ENCODE peak calls at places on chromosomes 13 and 19, in seven cellular contexts. One of them, this sample, is unnamed.

GRCh38 chr19:10872551-10873107 is 1.3 kb downstream of the CARM1 start:
- DNase-seq in HL-60: no peak
- DNase-seq in stimulated activated CD4-positive, alpha-beta T cell treated with anti-CD3 and anti-CD28 coated beads, Interleukin-1b, Interleukin-23, amount 100 ng/mL, for 24 hours: no peak
- DNase-seq in left colon: no peak
- DNase-seq in colonic mucosa: no peak
- DNase-seq in upper lobe of right lung: no peak
- DNase-seq in A172: no peak
- DNase-seq in this sample: no peak

GRCh38 chr13:113656015-113656588 is 1.9 kb downstream of the ATP4B start:
- DNase-seq in HL-60: no peak
- DNase-seq in stimulated activated CD4-positive, alpha-beta T cell treated with anti-CD3 and anti-CD28 coated beads, Interleukin-1b, Interleukin-23, amount 100 ng/mL, for 24 hours: no peak
- DNase-seq in left colon: peak; percentile 7
- DNase-seq in colonic mucosa: no peak
- DNase-seq in upper lobe of right lung: peak; percentile 54
- DNase-seq in A172: no peak
- DNase-seq in this sample: no peak

GRCh38 chr19:46341937-46342336 is 5.0 kb upstream of the PPP5C start:
- DNase-seq in HL-60: no peak
- DNase-seq in stimulated activated CD4-positive, alpha-beta T cell treated with anti-CD3 and anti-CD28 coated beads, Interleukin-1b, Interleukin-23, amount 100 ng/mL, for 24 hours: no peak
- DNase-seq in left colon: no peak
- DNase-seq in colonic mucosa: no peak
- DNase-seq in upper lobe of right lung: no peak
- DNase-seq in A172: no peak
- DNase-seq in this sample: no peak

GRCh38 chr13:110444226-110444653 is 117.3 kb downstream of the RAB20 start:
- DNase-seq in HL-60: no peak
- DNase-seq in stimulated activated CD4-positive, alpha-beta T cell treated with anti-CD3 and anti-CD28 coated beads, Interleukin-1b, Interleukin-23, amount 100 ng/mL, for 24 hours: no peak
- DNase-seq in left colon: no peak
- DNase-seq in colonic mucosa: no peak
- DNase-seq in upper lobe of right lung: no peak
- DNase-seq in A172: no peak
- DNase-seq in this sample: no peak

GRCh38 chr13:78465250-78465649 is 138.1 kb downstream of the POU4F1 start:
- DNase-seq in HL-60: no peak
- DNase-seq in stimulated activated CD4-positive, alpha-beta T cell treated with anti-CD3 and anti-CD28 coated beads, Interleukin-1b, Interleukin-23, amount 100 ng/mL, for 24 hours: no peak
- DNase-seq in left colon: no peak
- DNase-seq in colonic mucosa: no peak
- DNase-seq in upper lobe of right lung: no peak
- DNase-seq in A172: no peak
- DNase-seq in this sample: no peak

GRCh38 chr13:31896427-31896826 is 135.1 kb upstream of the FRY start:
- DNase-seq in HL-60: no peak
- DNase-seq in stimulated activated CD4-positive, alpha-beta T cell treated with anti-CD3 and anti-CD28 coated beads, Interleukin-1b, Interleukin-23, amount 100 ng/mL, for 24 hours: no peak
- DNase-seq in left colon: no peak
- DNase-seq in colonic mucosa: no peak
- DNase-seq in upper lobe of right lung: no peak
- DNase-seq in A172: peak; percentile 58
- DNase-seq in this sample: no peak

GRCh38 chr13:109762791-109763190 is 23.6 kb downstream of the IRS2 start:
- DNase-seq in HL-60: no peak
- DNase-seq in stimulated activated CD4-positive, alpha-beta T cell treated with anti-CD3 and anti-CD28 coated beads, Interleukin-1b, Interleukin-23, amount 100 ng/mL, for 24 hours: no peak
- DNase-seq in left colon: no peak
- DNase-seq in colonic mucosa: no peak
- DNase-seq in upper lobe of right lung: no peak
- DNase-seq in A172: no peak
- DNase-seq in this sample: no peak

GRCh38 chr13:43981091-43981490 is 101.4 kb downstream of the LACC1 start:
- DNase-seq in HL-60: no peak
- DNase-seq in stimulated activated CD4-positive, alpha-beta T cell treated with anti-CD3 and anti-CD28 coated beads, Interleukin-1b, Interleukin-23, amount 100 ng/mL, for 24 hours: no peak
- DNase-seq in left colon: no peak
- DNase-seq in colonic mucosa: no peak
- DNase-seq in upper lobe of right lung: no peak
- DNase-seq in A172: no peak
- DNase-seq in this sample: no peak

GRCh38 chr13:95124959-95125358 is 176.3 kb downstream of the ABCC4 start:
- DNase-seq in HL-60: no peak
- DNase-seq in stimulated activated CD4-positive, alpha-beta T cell treated with anti-CD3 and anti-CD28 coated beads, Interleukin-1b, Interleukin-23, amount 100 ng/mL, for 24 hours: no peak
- DNase-seq in left colon: no peak
- DNase-seq in colonic mucosa: no peak
- DNase-seq in upper lobe of right lung: no peak
- DNase-seq in A172: no peak
- DNase-seq in this sample: no peak

GRCh38 chr19:2631213-2631821 is 71.2 kb downstream of the GNG7 start:
- DNase-seq in HL-60: peak; percentile 63
- DNase-seq in stimulated activated CD4-positive, alpha-beta T cell treated with anti-CD3 and anti-CD28 coated beads, Interleukin-1b, Interleukin-23, amount 100 ng/mL, for 24 hours: no peak
- DNase-seq in left colon: peak; percentile 5
- DNase-seq in colonic mucosa: no peak
- DNase-seq in upper lobe of right lung: no peak
- DNase-seq in A172: peak; percentile 37
- DNase-seq in this sample: no peak

GRCh38 chr19:31499826-31500539 is 150.7 kb upstream of the TSHZ3 start:
- DNase-seq in HL-60: no peak
- DNase-seq in stimulated activated CD4-positive, alpha-beta T cell treated with anti-CD3 and anti-CD28 coated beads, Interleukin-1b, Interleukin-23, amount 100 ng/mL, for 24 hours: no peak
- DNase-seq in left colon: no peak
- DNase-seq in colonic mucosa: no peak
- DNase-seq in upper lobe of right lung: no peak
- DNase-seq in A172: no peak
- DNase-seq in this sample: no peak

GRCh38 chr13:98677398-98677797 is 75.1 kb downstream of the SLC15A1 start:
- DNase-seq in HL-60: no peak
- DNase-seq in stimulated activated CD4-positive, alpha-beta T cell treated with anti-CD3 and anti-CD28 coated beads, Interleukin-1b, Interleukin-23, amount 100 ng/mL, for 24 hours: no peak
- DNase-seq in left colon: no peak
- DNase-seq in colonic mucosa: no peak
- DNase-seq in upper lobe of right lung: no peak
- DNase-seq in A172: no peak
- DNase-seq in this sample: no peak

GRCh38 chr13:113973218-113974164 is at the start of gene C13orf46:
- DNase-seq in HL-60: no peak
- DNase-seq in stimulated activated CD4-positive, alpha-beta T cell treated with anti-CD3 and anti-CD28 coated beads, Interleukin-1b, Interleukin-23, amount 100 ng/mL, for 24 hours: no peak
- DNase-seq in left colon: no peak
- DNase-seq in colonic mucosa: no peak
- DNase-seq in upper lobe of right lung: peak; percentile 59
- DNase-seq in A172: no peak
- DNase-seq in this sample: no peak

GRCh38 chr13:31814523-31814922 is 75.2 kb downstream of the RXFP2 start:
- DNase-seq in HL-60: peak; percentile 60
- DNase-seq in stimulated activated CD4-positive, alpha-beta T cell treated with anti-CD3 and anti-CD28 coated beads, Interleukin-1b, Interleukin-23, amount 100 ng/mL, for 24 hours: no peak
- DNase-seq in left colon: no peak
- DNase-seq in colonic mucosa: no peak
- DNase-seq in upper lobe of right lung: no peak
- DNase-seq in A172: no peak
- DNase-seq in this sample: no peak

GRCh38 chr19:31070126-31070525 is 279.1 kb downstream of the TSHZ3 start:
- DNase-seq in HL-60: no peak
- DNase-seq in stimulated activated CD4-positive, alpha-beta T cell treated with anti-CD3 and anti-CD28 coated beads, Interleukin-1b, Interleukin-23, amount 100 ng/mL, for 24 hours: no peak
- DNase-seq in left colon: no peak
- DNase-seq in colonic mucosa: no peak
- DNase-seq in upper lobe of right lung: no peak
- DNase-seq in A172: no peak
- DNase-seq in this sample: no peak

GRCh38 chr13:102913924-102914628 is 68.2 kb downstream of the ERCC5 start:
- DNase-seq in HL-60: no peak
- DNase-seq in stimulated activated CD4-positive, alpha-beta T cell treated with anti-CD3 and anti-CD28 coated beads, Interleukin-1b, Interleukin-23, amount 100 ng/mL, for 24 hours: no peak
- DNase-seq in left colon: no peak
- DNase-seq in colonic mucosa: no peak
- DNase-seq in upper lobe of right lung: no peak
- DNase-seq in A172: peak; percentile 41
- DNase-seq in this sample: no peak

GRCh38 chr13:86185636-86186035 is 386.4 kb upstream of the SLITRK6 start:
- DNase-seq in HL-60: no peak
- DNase-seq in stimulated activated CD4-positive, alpha-beta T cell treated with anti-CD3 and anti-CD28 coated beads, Interleukin-1b, Interleukin-23, amount 100 ng/mL, for 24 hours: no peak
- DNase-seq in left colon: no peak
- DNase-seq in colonic mucosa: no peak
- DNase-seq in upper lobe of right lung: no peak
- DNase-seq in A172: no peak
- DNase-seq in this sample: no peak

GRCh38 chr13:110556224-110556606 is 5.3 kb downstream of the RAB20 start:
- DNase-seq in HL-60: no peak
- DNase-seq in stimulated activated CD4-positive, alpha-beta T cell treated with anti-CD3 and anti-CD28 coated beads, Interleukin-1b, Interleukin-23, amount 100 ng/mL, for 24 hours: no peak
- DNase-seq in left colon: no peak
- DNase-seq in colonic mucosa: no peak
- DNase-seq in upper lobe of right lung: no peak
- DNase-seq in A172: no peak
- DNase-seq in this sample: no peak

GRCh38 chr19:2043269-2043641 is 7.8 kb downstream of the MKNK2 start:
- DNase-seq in HL-60: no peak
- DNase-seq in stimulated activated CD4-positive, alpha-beta T cell treated with anti-CD3 and anti-CD28 coated beads, Interleukin-1b, Interleukin-23, amount 100 ng/mL, for 24 hours: no peak
- DNase-seq in left colon: peak; percentile 20
- DNase-seq in colonic mucosa: no peak
- DNase-seq in upper lobe of right lung: peak; percentile 66
- DNase-seq in A172: no peak
- DNase-seq in this sample: no peak

GRCh38 chr13:101415358-101416174 is 742 bp downstream of the NALCN start:
- DNase-seq in HL-60: no peak
- DNase-seq in stimulated activated CD4-positive, alpha-beta T cell treated with anti-CD3 and anti-CD28 coated beads, Interleukin-1b, Interleukin-23, amount 100 ng/mL, for 24 hours: no peak
- DNase-seq in left colon: no peak
- DNase-seq in colonic mucosa: no peak
- DNase-seq in upper lobe of right lung: no peak
- DNase-seq in A172: no peak
- DNase-seq in this sample: no peak

GRCh38 chr13:110711778-110712070 is 1.8 kb upstream of the ING1 start:
- DNase-seq in HL-60: no peak
- DNase-seq in stimulated activated CD4-positive, alpha-beta T cell treated with anti-CD3 and anti-CD28 coated beads, Interleukin-1b, Interleukin-23, amount 100 ng/mL, for 24 hours: no peak
- DNase-seq in left colon: peak; percentile 31
- DNase-seq in colonic mucosa: peak; percentile 44
- DNase-seq in upper lobe of right lung: no peak
- DNase-seq in A172: peak; percentile 23
- DNase-seq in this sample: no peak

GRCh38 chr19:11005521-11005920 is 44.7 kb downstream of the SMARCA4 start:
- DNase-seq in HL-60: peak; percentile 17
- DNase-seq in stimulated activated CD4-positive, alpha-beta T cell treated with anti-CD3 and anti-CD28 coated beads, Interleukin-1b, Interleukin-23, amount 100 ng/mL, for 24 hours: no peak
- DNase-seq in left colon: no peak
- DNase-seq in colonic mucosa: no peak
- DNase-seq in upper lobe of right lung: no peak
- DNase-seq in A172: no peak
- DNase-seq in this sample: no peak

GRCh38 chr13:19596960-19597361 is 35.6 kb upstream of the TPTE2 start:
- DNase-seq in HL-60: no peak
- DNase-seq in stimulated activated CD4-positive, alpha-beta T cell treated with anti-CD3 and anti-CD28 coated beads, Interleukin-1b, Interleukin-23, amount 100 ng/mL, for 24 hours: no peak
- DNase-seq in left colon: no peak
- DNase-seq in colonic mucosa: no peak
- DNase-seq in upper lobe of right lung: no peak
- DNase-seq in A172: peak; percentile 57
- DNase-seq in this sample: no peak

GRCh38 chr13:40432018-40432978 is 234.1 kb downstream of the FOXO1 start:
- DNase-seq in HL-60: no peak
- DNase-seq in stimulated activated CD4-positive, alpha-beta T cell treated with anti-CD3 and anti-CD28 coated beads, Interleukin-1b, Interleukin-23, amount 100 ng/mL, for 24 hours: no peak
- DNase-seq in left colon: no peak
- DNase-seq in colonic mucosa: no peak
- DNase-seq in upper lobe of right lung: no peak
- DNase-seq in A172: no peak
- DNase-seq in this sample: no peak

GRCh38 chr19:58033741-58034475 is at the start of gene ZSCAN1:
- DNase-seq in HL-60: no peak
- DNase-seq in stimulated activated CD4-positive, alpha-beta T cell treated with anti-CD3 and anti-CD28 coated beads, Interleukin-1b, Interleukin-23, amount 100 ng/mL, for 24 hours: no peak
- DNase-seq in left colon: peak; percentile 56
- DNase-seq in colonic mucosa: peak; percentile 78
- DNase-seq in upper lobe of right lung: no peak
- DNase-seq in A172: no peak
- DNase-seq in this sample: no peak

GRCh38 chr19:44841255-44841654 is 4.8 kb upstream of the NECTIN2 start:
- DNase-seq in HL-60: no peak
- DNase-seq in stimulated activated CD4-positive, alpha-beta T cell treated with anti-CD3 and anti-CD28 coated beads, Interleukin-1b, Interleukin-23, amount 100 ng/mL, for 24 hours: no peak
- DNase-seq in left colon: no peak
- DNase-seq in colonic mucosa: no peak
- DNase-seq in upper lobe of right lung: peak; percentile 83
- DNase-seq in A172: no peak
- DNase-seq in this sample: no peak

GRCh38 chr19:9610484-9611113 is 10.4 kb downstream of the ZNF561 start:
- DNase-seq in HL-60: no peak
- DNase-seq in stimulated activated CD4-positive, alpha-beta T cell treated with anti-CD3 and anti-CD28 coated beads, Interleukin-1b, Interleukin-23, amount 100 ng/mL, for 24 hours: no peak
- DNase-seq in left colon: no peak
- DNase-seq in colonic mucosa: no peak
- DNase-seq in upper lobe of right lung: no peak
- DNase-seq in A172: no peak
- DNase-seq in this sample: no peak

GRCh38 chr13:23797276-23797903 is 91.8 kb downstream of the MIPEP start:
- DNase-seq in HL-60: no peak
- DNase-seq in stimulated activated CD4-positive, alpha-beta T cell treated with anti-CD3 and anti-CD28 coated beads, Interleukin-1b, Interleukin-23, amount 100 ng/mL, for 24 hours: no peak
- DNase-seq in left colon: no peak
- DNase-seq in colonic mucosa: no peak
- DNase-seq in upper lobe of right lung: no peak
- DNase-seq in A172: no peak
- DNase-seq in this sample: no peak

GRCh38 chr19:4640247-4641000 is 1.1 kb downstream of the TNFAIP8L1 start:
- DNase-seq in HL-60: no peak
- DNase-seq in stimulated activated CD4-positive, alpha-beta T cell treated with anti-CD3 and anti-CD28 coated beads, Interleukin-1b, Interleukin-23, amount 100 ng/mL, for 24 hours: no peak
- DNase-seq in left colon: peak; percentile 65
- DNase-seq in colonic mucosa: peak; percentile 70
- DNase-seq in upper lobe of right lung: no peak
- DNase-seq in A172: no peak
- DNase-seq in this sample: no peak

GRCh38 chr19:4678881-4679379 is 8.8 kb upstream of the MYDGF start:
- DNase-seq in HL-60: no peak
- DNase-seq in stimulated activated CD4-positive, alpha-beta T cell treated with anti-CD3 and anti-CD28 coated beads, Interleukin-1b, Interleukin-23, amount 100 ng/mL, for 24 hours: no peak
- DNase-seq in left colon: no peak
- DNase-seq in colonic mucosa: peak; percentile 31
- DNase-seq in upper lobe of right lung: no peak
- DNase-seq in A172: peak; percentile 42
- DNase-seq in this sample: no peak

GRCh38 chr13:109999659-110000533 is 213.5 kb upstream of the IRS2 start:
- DNase-seq in HL-60: no peak
- DNase-seq in stimulated activated CD4-positive, alpha-beta T cell treated with anti-CD3 and anti-CD28 coated beads, Interleukin-1b, Interleukin-23, amount 100 ng/mL, for 24 hours: no peak
- DNase-seq in left colon: no peak
- DNase-seq in colonic mucosa: no peak
- DNase-seq in upper lobe of right lung: no peak
- DNase-seq in A172: no peak
- DNase-seq in this sample: no peak

GRCh38 chr19:54115071-54116063 is at the start of the genes PRPF31 and TFPT:
- DNase-seq in HL-60: peak; percentile 98
- DNase-seq in stimulated activated CD4-positive, alpha-beta T cell treated with anti-CD3 and anti-CD28 coated beads, Interleukin-1b, Interleukin-23, amount 100 ng/mL, for 24 hours: peak; percentile 98
- DNase-seq in left colon: peak; percentile 99
- DNase-seq in colonic mucosa: peak; percentile 98
- DNase-seq in upper lobe of right lung: peak; percentile 97
- DNase-seq in A172: peak; percentile 99
- DNase-seq in this sample: peak; percentile 92

GRCh38 chr13:53460776-53461175 is 432.2 kb downstream of the OLFM4 start:
- DNase-seq in HL-60: no peak
- DNase-seq in stimulated activated CD4-positive, alpha-beta T cell treated with anti-CD3 and anti-CD28 coated beads, Interleukin-1b, Interleukin-23, amount 100 ng/mL, for 24 hours: no peak
- DNase-seq in left colon: no peak
- DNase-seq in colonic mucosa: no peak
- DNase-seq in upper lobe of right lung: no peak
- DNase-seq in A172: no peak
- DNase-seq in this sample: no peak

GRCh38 chr13:40910324-40911050 is 108.6 kb downstream of the ELF1 start:
- DNase-seq in HL-60: no peak
- DNase-seq in stimulated activated CD4-positive, alpha-beta T cell treated with anti-CD3 and anti-CD28 coated beads, Interleukin-1b, Interleukin-23, amount 100 ng/mL, for 24 hours: no peak
- DNase-seq in left colon: no peak
- DNase-seq in colonic mucosa: no peak
- DNase-seq in upper lobe of right lung: no peak
- DNase-seq in A172: no peak
- DNase-seq in this sample: no peak

GRCh38 chr19:34319230-34319585 is 45.8 kb upstream of the GPI start:
- DNase-seq in HL-60: no peak
- DNase-seq in stimulated activated CD4-positive, alpha-beta T cell treated with anti-CD3 and anti-CD28 coated beads, Interleukin-1b, Interleukin-23, amount 100 ng/mL, for 24 hours: no peak
- DNase-seq in left colon: no peak
- DNase-seq in colonic mucosa: no peak
- DNase-seq in upper lobe of right lung: no peak
- DNase-seq in A172: no peak
- DNase-seq in this sample: no peak

GRCh38 chr19:17335575-17335974 is 920 bp upstream of the ANO8 start:
- DNase-seq in HL-60: no peak
- DNase-seq in stimulated activated CD4-positive, alpha-beta T cell treated with anti-CD3 and anti-CD28 coated beads, Interleukin-1b, Interleukin-23, amount 100 ng/mL, for 24 hours: no peak
- DNase-seq in left colon: peak; percentile 24
- DNase-seq in colonic mucosa: no peak
- DNase-seq in upper lobe of right lung: no peak
- DNase-seq in A172: no peak
- DNase-seq in this sample: no peak

GRCh38 chr19:40623403-40624239 is 22.5 kb downstream of the LTBP4 start:
- DNase-seq in HL-60: no peak
- DNase-seq in stimulated activated CD4-positive, alpha-beta T cell treated with anti-CD3 and anti-CD28 coated beads, Interleukin-1b, Interleukin-23, amount 100 ng/mL, for 24 hours: no peak
- DNase-seq in left colon: peak; percentile 92
- DNase-seq in colonic mucosa: peak; percentile 92
- DNase-seq in upper lobe of right lung: peak; percentile 77
- DNase-seq in A172: peak; percentile 99
- DNase-seq in this sample: no peak

GRCh38 chr13:24614306-24615080 is 65.7 kb upstream of the ATP12A start:
- DNase-seq in HL-60: no peak
- DNase-seq in stimulated activated CD4-positive, alpha-beta T cell treated with anti-CD3 and anti-CD28 coated beads, Interleukin-1b, Interleukin-23, amount 100 ng/mL, for 24 hours: no peak
- DNase-seq in left colon: no peak
- DNase-seq in colonic mucosa: no peak
- DNase-seq in upper lobe of right lung: no peak
- DNase-seq in A172: no peak
- DNase-seq in this sample: no peak

This sample was measured in activated T-helper 9 cell treated with anti-CD3 and anti-CD28 coated beads, Interleukin-2, amount 50 U/mL, for 16 hours.